ENCODE peak calls at places on chromosomes 2 and 18, in eight cellular contexts. H is heart left ventricle, W is OCI-LY7, F is fibroblast of the aortic adventitia, G is fibroblast of lung, L is fibroblast of villous mesenchyme, B is colonic mucosa, C is astrocyte of the spinal cord. S is an unnamed sample.

GRCh38 chr2:144078091-144078490 is 441.8 kb downstream of the ZEB2 start:
- DNase-seq in H (no peak), W (no peak), F (peak), G (peak), L (peak), B (no peak), C (peak), S (peak)

GRCh38 chr2:205586626-205587025 is 95.7 kb upstream of the NRP2 start:
- DNase-seq in H (no peak), W (no peak), F (no peak), G (peak), L (no peak), B (no peak), C (no peak), S (no peak)

GRCh38 chr18:49524951-49525350 is 36.9 kb upstream of the LIPG start:
- DNase-seq in H (no peak), W (no peak), F (no peak), G (no peak), L (no peak), B (no peak), C (no peak), S (no peak)

GRCh38 chr2:74387346-74387745 is 7.2 kb upstream of the DCTN1 start:
- DNase-seq in H (no peak), W (no peak), F (peak), G (no peak), L (no peak), B (no peak), C (peak), S (peak)

GRCh38 chr2:155301221-155301620 is 602.7 kb downstream of the KCNJ3 start:
- DNase-seq in H (no peak), W (no peak), F (no peak), G (no peak), L (no peak), B (no peak), C (no peak), S (no peak)

GRCh38 chr18:38427234-38427633 is 861.6 kb upstream of the CELF4 start:
- DNase-seq in H (no peak), W (no peak), F (no peak), G (no peak), L (no peak), B (no peak), C (no peak), S (no peak)

GRCh38 chr2:238761802-238762373 is 86.0 kb upstream of the TWIST2 start:
- DNase-seq in H (no peak), W (no peak), F (peak), G (peak), L (peak), B (no peak), C (peak), S (peak)

GRCh38 chr2:82837588-82838304 is 1621.3 kb downstream of the SUCLG1 start:
- DNase-seq in H (no peak), W (no peak), F (peak), G (peak), L (peak), B (no peak), C (peak), S (peak)

GRCh38 chr2:6915399-6915798 is 1.8 kb upstream of the RNF144A start:
- DNase-seq in H (no peak), W (no peak), F (no peak), G (no peak), L (no peak), B (no peak), C (no peak), S (no peak)

GRCh38 chr18:61901334-61901986 is 8.7 kb upstream of the RNF152 start:
- DNase-seq in H (peak), W (peak), F (peak), G (peak), L (peak), B (peak), C (peak), S (no peak)

GRCh38 chr18:1805526-1805925 is 765.8 kb downstream of the METTL4 start:
- DNase-seq in H (no peak), W (no peak), F (no peak), G (no peak), L (no peak), B (no peak), C (no peak), S (no peak)

GRCh38 chr18:1811282-1811681 is 760.0 kb downstream of the METTL4 start:
- DNase-seq in H (no peak), W (no peak), F (no peak), G (no peak), L (no peak), B (no peak), C (no peak), S (no peak)

DNA sequence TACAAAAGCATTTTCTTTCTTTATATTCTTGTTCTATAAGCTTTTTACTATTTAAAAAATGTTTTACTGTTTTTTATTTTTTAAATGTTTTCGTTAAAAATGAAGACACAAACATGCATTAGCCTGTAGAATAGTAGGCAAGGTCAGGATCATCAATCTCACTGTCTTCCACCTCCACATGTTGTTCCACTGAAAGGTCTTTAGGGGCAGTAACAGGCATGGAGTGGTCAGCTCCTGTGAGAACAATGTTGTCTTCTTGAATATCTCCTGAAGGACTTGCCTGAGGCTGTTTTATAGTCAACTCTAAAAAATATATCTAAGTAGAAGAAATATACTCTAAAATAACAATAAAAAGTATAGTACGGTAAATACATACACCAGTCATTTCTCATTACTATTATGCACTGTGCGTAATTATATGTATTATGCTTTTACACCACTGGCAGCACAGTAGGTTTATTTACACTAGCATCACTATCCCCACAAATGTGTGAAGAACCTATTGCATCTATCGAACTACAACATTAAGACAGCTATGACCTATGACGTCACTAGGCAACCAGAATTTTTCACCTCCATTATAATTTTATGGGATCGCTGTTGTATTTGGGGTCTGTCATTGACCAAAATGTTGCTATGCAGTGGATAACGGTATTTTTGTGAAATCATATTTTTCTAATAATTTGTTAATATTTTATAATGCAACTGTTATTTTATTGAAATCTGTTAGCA is 764.3 kb downstream of the METTL4 start:
- DNase-seq in H (no peak), W (no peak), F (no peak), G (no peak), L (no peak), B (no peak), C (no peak), S (no peak)
- H3K4me3 ChIP-seq in H (no peak), W (no peak), F (no peak), G (no peak), L (no peak), B (no peak), C (no peak), S (no peak)

GRCh38 chr2:85537600-85538506 is 1.1 kb upstream of the MAT2A start:
- DNase-seq in H (peak), W (peak), F (peak), G (peak), L (peak), B (peak), C (no peak), S (peak)
- TF ChIP-seq CTCF in H (no peak), W (peak), F (peak), G (peak), L (no peak), B (no peak), C (no peak), S (no peak)

GRCh38 chr2:207766697-207767460 is 2.8 kb downstream of the FZD5 start:
- DNase-seq in H (no peak), W (no peak), F (no peak), G (no peak), L (no peak), B (peak), C (no peak), S (no peak)
- H3K4me3 ChIP-seq in H (no peak), W (no peak), F (no peak), G (no peak), L (peak), B (peak), C (peak), S (no peak)

DNA sequence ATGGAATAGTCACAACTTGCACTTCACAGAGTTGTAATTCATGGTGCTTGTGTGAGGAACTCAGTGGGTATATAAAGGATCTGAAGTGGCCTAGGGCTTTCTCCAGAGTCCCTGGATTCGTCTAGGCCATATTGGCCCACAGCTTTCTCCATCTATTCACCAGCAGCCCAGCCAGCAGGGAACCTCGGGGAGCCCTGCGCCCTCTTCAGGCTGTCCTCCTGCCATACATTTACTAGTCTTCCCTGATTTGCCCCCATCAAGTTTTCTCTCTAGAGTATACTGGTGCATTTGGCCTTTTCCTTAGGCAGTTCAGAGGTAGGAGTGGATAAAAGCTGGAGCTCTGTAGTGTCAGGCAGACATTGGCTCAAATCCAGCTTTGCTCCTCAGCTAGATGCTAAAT is 278.3 kb downstream of the MYCN start:
- DNase-seq in H (no peak), W (peak), F (no peak), G (no peak), L (no peak), B (peak), C (no peak), S (no peak)
- TF ChIP-seq CTCF in H (no peak), W (peak), F (no peak), G (no peak), L (no peak), B (peak), C (no peak), S (no peak)

GRCh38 chr2:21358971-21359370 is 235.2 kb downstream of the TDRD15 start:
- DNase-seq in H (no peak), W (no peak), F (no peak), G (no peak), L (no peak), B (no peak), C (no peak), S (no peak)
- H3K4me3 ChIP-seq in H (no peak), W (no peak), F (no peak), G (no peak), L (no peak), B (no peak), C (no peak), S (no peak)

DNA sequence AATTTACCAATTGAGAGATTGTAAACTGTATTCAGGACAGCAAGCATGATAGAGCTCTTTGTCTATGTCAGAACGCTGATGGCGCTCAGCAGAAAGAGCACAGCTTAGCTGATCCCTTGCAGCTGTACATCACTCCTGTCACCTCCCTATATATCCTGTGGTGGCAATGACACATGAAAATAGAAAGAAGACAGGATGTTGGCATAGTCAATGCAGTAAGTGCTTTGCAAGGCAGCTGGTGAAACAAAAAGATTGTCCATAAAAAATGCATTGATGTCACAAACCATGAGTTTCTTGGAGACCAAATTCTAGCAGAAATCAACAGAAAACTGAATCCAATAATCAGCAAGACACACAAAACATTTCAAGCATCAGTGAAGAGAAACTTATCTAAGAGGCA is 221.5 kb downstream of the RIT2 start:
- DNase-seq in H (no peak), W (no peak), F (no peak), G (no peak), L (no peak), B (no peak), C (no peak), S (no peak)
- TF ChIP-seq CTCF in H (no peak), W (no peak), F (no peak), G (no peak), L (no peak), B (no peak), C (no peak), S (no peak)

S was measured in foreskin fibroblast.